ENCODE peak calls at places on chromosomes 3 and 15, in ten cellular contexts. Q, K, N, U, Y, B, R, P, T and L are unnamed samples.
A peak's percentile ranks its signal among the peaks of the same experiment; 100 is the strongest.

GRCh38 chr3:51637941-51638471 is 33.0 kb upstream of the TEX264 start:
- DNase-seq in B (peak; percentile 72), U (peak; percentile 83), N (no peak), Q (peak; percentile 80), T (no peak), K (no peak), P (peak; percentile 74), Y (peak; percentile 15), R (no peak), L (peak; percentile 73)

GRCh38 chr3:78689378-78689777 is 1078.4 kb downstream of the ROBO1 start:
- DNase-seq in R (no peak), Q (no peak), B (no peak), N (no peak), U (no peak), T (no peak), Y (no peak), K (no peak), P (no peak), L (no peak)

GRCh38 chr3:55859305-55859704 is 372.2 kb upstream of the WNT5A start:
- DNase-seq in Y (no peak), P (no peak), R (no peak), U (no peak), T (no peak), B (no peak), K (no peak), N (no peak), Q (no peak), L (peak; percentile 41)

GRCh38 chr15:52523192-52523591 is 5.5 kb downstream of the MYO5A start:
- DNase-seq in R (no peak), P (no peak), T (no peak), K (no peak), Q (peak; percentile 83), Y (peak; percentile 94), N (peak; percentile 82), B (peak; percentile 60), U (no peak), L (peak; percentile 66)

GRCh38 chr3:74267583-74268184 is 346.8 kb downstream of the CNTN3 start:
- DNase-seq in R (no peak), P (peak; percentile 40), T (no peak), N (no peak), Y (peak; percentile 16), U (peak; percentile 78), K (no peak), B (peak; percentile 49), Q (peak; percentile 56), L (peak; percentile 10)

GRCh38 chr15:48090666-48091065 is 30.1 kb upstream of the SLC24A5 start:
- DNase-seq in B (no peak), N (no peak), P (no peak), Q (no peak), T (no peak), K (no peak), U (no peak), R (no peak), Y (no peak), L (no peak)

GRCh38 chr15:63188937-63189871 is at the start of gene RAB8B:
- DNase-seq in U (peak; percentile 100), B (peak; percentile 96), N (peak; percentile 64), K (peak; percentile 98), Q (peak; percentile 98), Y (peak; percentile 85), R (peak; percentile 99), P (peak; percentile 89), T (peak; percentile 100), L (peak; percentile 99)

GRCh38 chr3:149233323-149233722 is 11.7 kb upstream of the CP start:
- DNase-seq in U (no peak), B (no peak), Q (no peak), P (no peak), N (no peak), Y (no peak), K (no peak), R (no peak), T (no peak), L (no peak)

GRCh38 chr3:184872200-184872599 is 60.2 kb downstream of the VPS8 start:
- DNase-seq in Y (no peak), K (no peak), N (no peak), B (no peak), U (no peak), R (no peak), Q (no peak), P (no peak), T (no peak), L (peak; percentile 16)

GRCh38 chr3:184874709-184875644 is 63.0 kb downstream of the VPS8 start:
- DNase-seq in U (peak; percentile 46), N (no peak), R (no peak), Q (peak; percentile 35), P (peak; percentile 27), K (no peak), B (peak; percentile 35), Y (peak; percentile 7), T (no peak), L (peak; percentile 25)

GRCh38 chr3:184868477-184868876 is 56.5 kb downstream of the VPS8 start:
- DNase-seq in Y (no peak), U (no peak), T (no peak), B (no peak), R (no peak), N (no peak), Q (peak; percentile 1), P (no peak), K (no peak), L (no peak)

GRCh38 chr3:184873136-184873535 is 61.2 kb downstream of the VPS8 start:
- DNase-seq in R (no peak), Y (no peak), P (no peak), B (no peak), U (no peak), K (no peak), N (no peak), T (no peak), Q (no peak), L (no peak)
- H3K4me3 ChIP-seq in R (no peak overlapping the region), Y (no peak overlapping the region), P (no peak overlapping the region), B (no peak overlapping the region), U (no peak overlapping the region), K (no peak overlapping the region), N (no peak overlapping the region), T (no peak overlapping the region), Q (no peak overlapping the region), L (no peak overlapping the region)

GRCh38 chr3:124850212-124850611 is 37.0 kb downstream of the ITGB5 start:
- DNase-seq in Q (no peak), Y (peak; percentile 44), U (no peak), T (no peak), R (no peak), N (no peak), K (no peak), P (no peak), B (no peak), L (no peak)

GRCh38 chr3:124851905-124852304 is 35.3 kb downstream of the ITGB5 start:
- DNase-seq in U (no peak), T (no peak), Q (no peak), P (no peak), K (no peak), Y (no peak), N (no peak), R (no peak), B (no peak), L (no peak)

GRCh38 chr3:124848300-124848699 is 38.9 kb downstream of the ITGB5 start:
- DNase-seq in Y (no peak), U (no peak), T (no peak), B (no peak), N (no peak), K (no peak), Q (no peak), R (no peak), P (no peak), L (no peak)

GRCh38 chr3:124851136-124851535 is 36.0 kb downstream of the ITGB5 start:
- DNase-seq in B (no peak), R (no peak), T (no peak), Y (no peak), N (no peak), U (no peak), P (no peak), K (no peak), Q (no peak), L (no peak)

GRCh38 chr3:124850633-124851032 is 36.5 kb downstream of the ITGB5 start:
- DNase-seq in N (no peak), Q (no peak), B (peak; percentile 78), Y (peak; percentile 74), P (no peak), K (no peak), R (no peak), T (peak; percentile 69), U (peak; percentile 19), L (peak; percentile 77)
- TF ChIP-seq CTCF in N (peak; percentile 34), Q (no peak), B (peak; percentile 45), Y (peak; percentile 3), P (no peak), K (no peak), R (no peak), T (no peak), U (no peak), L (no peak)

GRCh38 chr3:138845771-138846173 is 11.0 kb upstream of the PIK3CB start:
- DNase-seq in R (no peak), Y (no peak), P (peak; percentile 64), K (no peak), T (no peak), U (peak; percentile 65), N (no peak), Q (no peak), B (no peak), L (no peak)

GRCh38 chr3:138848696-138849095 is 14.0 kb upstream of the PIK3CB start:
- DNase-seq in K (no peak), Q (no peak), U (no peak), N (no peak), Y (no peak), T (no peak), P (no peak), B (no peak), R (no peak), L (no peak)

GRCh38 chr3:138849541-138849940 is 14.8 kb upstream of the PIK3CB start:
- DNase-seq in R (no peak), Y (no peak), N (no peak), U (peak; percentile 11), T (no peak), B (no peak), P (peak; percentile 85), Q (no peak), K (no peak), L (no peak)

GRCh38 chr3:138845071-138845685 is 10.4 kb upstream of the PIK3CB start:
- DNase-seq in K (no peak), R (no peak), T (no peak), Q (no peak), N (no peak), P (no peak), B (no peak), Y (no peak), U (peak; percentile 19), L (no peak)

DNA sequence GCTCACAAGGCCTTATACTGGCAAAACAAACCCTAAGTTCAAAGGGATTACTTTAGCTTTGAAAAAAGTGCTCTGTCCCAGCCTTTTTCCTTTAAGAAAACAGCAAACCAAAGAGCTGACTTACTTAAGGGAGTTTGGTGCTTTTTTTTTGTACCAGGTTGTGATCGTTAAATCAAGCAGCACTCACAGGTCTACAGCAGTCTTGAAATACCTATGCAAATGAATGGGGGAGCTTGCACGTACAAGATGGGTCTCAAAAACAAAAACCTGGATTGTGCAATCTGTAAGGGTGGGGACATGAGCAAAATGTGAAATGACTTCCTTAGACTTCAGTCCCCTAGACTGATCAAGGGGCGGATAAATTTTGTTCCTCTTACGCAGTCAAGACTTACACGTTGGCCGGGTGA is 11.6 kb upstream of the PIK3CB start:
- DNase-seq in T (no peak), B (no peak), Y (no peak), K (no peak), P (peak; percentile 25), R (no peak), U (peak; percentile 43), Q (no peak), N (no peak), L (no peak)
- H3K4me3 ChIP-seq in T (no peak overlapping the region), B (no peak overlapping the region), Y (no peak overlapping the region), K (no peak overlapping the region), P (peak overlapping the region; percentile 34), R (no peak overlapping the region), U (no peak overlapping the region), Q (no peak overlapping the region), N (no peak overlapping the region), L (no peak overlapping the region)

GRCh38 chr3:196740476-196741400 is 1.1 kb downstream of the PAK2 start:
- DNase-seq in N (no peak), P (peak; percentile 45), Y (peak; percentile 48), R (peak; percentile 36), K (no peak), Q (peak; percentile 65), B (peak; percentile 42), U (peak; percentile 69), T (no peak), L (peak; percentile 32)

GRCh38 chr3:196736670-196737374 is 2.8 kb upstream of the PAK2 start:
- DNase-seq in N (no peak), P (peak; percentile 80), U (no peak), T (no peak), Q (peak; percentile 34), Y (no peak), B (no peak), R (no peak), K (no peak), L (no peak)

GRCh38 chr3:196741401-196741761 is 1.7 kb downstream of the PAK2 start:
- DNase-seq in N (no peak), Y (peak; percentile 7), U (no peak), R (no peak), T (no peak), K (no peak), P (no peak), Q (no peak), B (no peak), L (no peak)

GRCh38 chr3:196737655-196738054 is 2.0 kb upstream of the PAK2 start:
- DNase-seq in N (no peak), Q (no peak), P (peak; percentile 36), B (no peak), U (no peak), R (no peak), Y (no peak), K (no peak), T (no peak), L (no peak)

DNA sequence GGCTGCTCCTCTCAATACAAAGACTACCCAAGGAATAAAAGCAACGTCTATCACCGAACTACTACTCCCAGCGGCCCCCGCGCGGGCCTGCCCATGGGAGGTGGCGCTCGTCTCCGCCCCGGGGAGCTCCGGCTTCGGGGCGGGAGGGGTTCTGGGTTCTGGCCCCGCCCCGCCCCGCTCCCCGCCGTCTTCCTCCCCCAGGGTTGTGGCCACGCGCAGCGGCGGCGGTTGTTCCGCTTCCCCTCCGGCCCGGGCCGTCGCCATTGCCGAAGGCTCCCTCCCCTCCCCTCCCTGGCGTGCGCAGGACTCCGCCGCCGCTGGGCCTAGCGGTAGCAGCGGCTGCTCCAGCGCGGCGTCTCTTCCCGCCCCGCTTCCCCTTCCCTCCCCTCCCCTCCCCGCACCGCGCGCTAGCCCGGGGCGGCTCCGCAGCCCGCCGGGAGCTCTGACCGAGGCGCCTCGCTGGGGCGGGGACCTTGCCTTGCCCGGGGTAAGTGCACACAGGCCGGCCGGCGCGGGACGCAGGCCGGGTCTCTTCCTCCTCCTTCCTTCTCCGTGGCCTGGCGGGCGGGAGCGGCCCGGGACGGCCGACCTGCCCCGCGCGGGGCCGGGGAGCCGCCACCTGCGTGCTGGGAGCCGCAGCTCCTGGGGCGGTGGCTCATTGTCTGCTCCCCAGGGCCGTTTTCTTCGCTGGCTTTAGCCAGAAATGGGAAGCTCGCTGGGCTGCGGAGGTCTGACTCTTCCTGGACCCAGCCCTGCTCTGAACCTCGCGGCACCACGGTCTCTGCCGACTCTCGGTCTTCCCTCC is at the start of gene PAK2:
- DNase-seq in R (peak; percentile 91), P (peak; percentile 71), U (peak; percentile 94), B (peak; percentile 76), T (peak; percentile 94), K (peak; percentile 95), N (no peak), Y (peak; percentile 61), Q (peak; percentile 87), L (peak; percentile 88)
- TF ChIP-seq CTCF in R (no peak), P (peak; percentile 23), U (peak; percentile 3), B (peak; percentile 1), T (no peak), K (no peak), N (no peak), Y (no peak), Q (no peak), L (no peak)